ENCODE peak calls at places on chromosomes 16 and 17, in seven cellular contexts. D is left ventricle myocardium inferior, I is cardiac muscle cell, Z is sigmoid colon, M is neural progenitor cell, T is RWPE2, F is AG04450. O is an unnamed sample.

GRCh38 chr17:12114686-12115418 is 94.2 kb downstream of the MAP2K4 start:
- DNase-seq in D (no peak), I (no peak), Z (no peak), M (no peak), T (no peak), F (no peak), O (no peak)

GRCh38 chr16:89712476-89712805 is 8.3 kb downstream of the VPS9D1 start:
- DNase-seq in D (no peak), I (no peak), Z (no peak), M (peak; percentile 34), T (no peak), F (no peak), O (no peak)

GRCh38 chr16:30761427-30761927 is 385 bp downstream of the CFAP119 start:
- DNase-seq in D (peak; percentile 18), I (peak; percentile 70), Z (no peak), M (peak; percentile 70), T (peak; percentile 63), F (no peak), O (no peak)

GRCh38 chr16:252366-253337 is 18.0 kb downstream of the FAM234A start:
- DNase-seq in D (no peak), I (no peak), Z (no peak), M (no peak), T (no peak), F (no peak), O (peak; percentile 38)

GRCh38 chr17:45429338-45430005 is 3.2 kb downstream of the ARHGAP27 start:
- DNase-seq in D (no peak), I (peak; percentile 60), Z (no peak), M (peak; percentile 69), T (peak; percentile 59), F (no peak), O (no peak)

GRCh38 chr17:74610108-74610507 is 13.4 kb downstream of the CD300E start:
- DNase-seq in D (no peak), I (peak; percentile 73), Z (no peak), M (peak; percentile 48), T (no peak), F (no peak), O (no peak)

GRCh38 chr16:69772560-69773254 is 10.6 kb downstream of the WWP2 start:
- DNase-seq in D (no peak), I (no peak), Z (no peak), M (peak; percentile 13), T (no peak), F (no peak), O (no peak)

GRCh38 chr16:84738255-84739038 is 38.6 kb downstream of the USP10 start:
- DNase-seq in D (peak; percentile 71), I (peak; percentile 84), Z (peak; percentile 83), M (peak; percentile 87), T (peak; percentile 76), F (peak; percentile 26), O (peak; percentile 75)

GRCh38 chr17:76087531-76087930 is 8.5 kb downstream of the ZACN start:
- DNase-seq in D (no peak), I (no peak), Z (no peak), M (no peak), T (no peak), F (no peak), O (no peak)

GRCh38 chr17:61149862-61150362 is 249.7 kb upstream of the TBX2 start:
- DNase-seq in D (no peak), I (no peak), Z (no peak), M (no peak), T (no peak), F (no peak), O (no peak)

GRCh38 chr17:62644487-62645173 is 17.2 kb downstream of the MRC2 start:
- DNase-seq in D (no peak), I (peak; percentile 63), Z (peak; percentile 56), M (peak; percentile 75), T (no peak), F (no peak), O (no peak)

GRCh38 chr17:78873519-78874340 is 29.3 kb downstream of the CEP295NL start:
- DNase-seq in D (peak; percentile 57), I (no peak), Z (no peak), M (peak; percentile 33), T (no peak), F (peak; percentile 41), O (no peak)

GRCh38 chr17:75654176-75654575 is 12.8 kb downstream of the RECQL5 start:
- DNase-seq in D (no peak), I (no peak), Z (peak; percentile 28), M (no peak), T (no peak), F (no peak), O (no peak)

GRCh38 chr16:66426112-66427035 is 721 bp upstream of the BEAN1 start:
- DNase-seq in D (no peak), I (no peak), Z (peak; percentile 58), M (peak; percentile 36), T (peak; percentile 41), F (no peak), O (no peak)

GRCh38 chr17:39972271-39972670 is 8.3 kb upstream of the PSMD3 start:
- DNase-seq in D (no peak), I (no peak), Z (no peak), M (no peak), T (no peak), F (no peak), O (no peak)

GRCh38 chr17:18280766-18281165 is 20.3 kb downstream of the MIEF2 start:
- DNase-seq in D (no peak), I (no peak), Z (no peak), M (no peak), T (no peak), F (no peak), O (no peak)

GRCh38 chr16:69187891-69188451 is 1.0 kb downstream of the SNTB2 start:
- DNase-seq in D (peak; percentile 44), I (peak; percentile 66), Z (peak; percentile 83), M (no peak), T (no peak), F (no peak), O (peak; percentile 56)

DNA sequence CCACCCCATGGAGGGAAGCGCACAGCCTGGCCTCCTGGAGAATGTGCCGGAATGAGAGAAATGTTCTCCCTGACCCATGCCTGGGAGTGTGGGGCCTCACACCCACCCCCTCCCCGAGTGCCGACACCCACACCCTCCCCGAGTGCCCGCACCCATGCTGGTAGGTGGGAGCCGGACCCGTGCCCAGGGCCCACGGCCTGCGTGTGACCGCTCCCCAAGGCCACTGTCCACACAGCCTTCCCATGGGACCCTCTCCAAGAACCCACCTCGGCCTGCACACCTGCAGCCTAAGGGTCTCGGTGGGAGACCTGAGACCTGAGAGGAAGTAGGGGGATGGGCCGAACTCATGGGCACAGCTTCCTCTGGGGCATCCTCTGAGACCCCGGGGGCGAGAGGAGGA is 3.3 kb upstream of the PVALEF start:
- DNase-seq in D (no peak), I (no peak), Z (no peak), M (no peak), T (no peak), F (no peak), O (no peak)
- H3K27ac ChIP-seq in D (no peak overlapping the region), I (no peak overlapping the region), Z (no peak overlapping the region), M (no peak overlapping the region), T (no peak overlapping the region), F (no peak overlapping the region), O (no peak overlapping the region)

GRCh38 chr17:22703204-22703603 is 1010.9 kb downstream of the KCNJ18 start:
- DNase-seq in D (no peak), I (no peak), Z (peak; percentile 58), M (no peak), T (no peak), F (no peak), O (no peak)
- H3K9me3 ChIP-seq in D (peaks cover 10% of the 10 kb centered on the region), I (no peaks in the 10 kb centered on the region), Z (no peaks in the 10 kb centered on the region), M (peaks cover 33% of the 10 kb centered on the region), T (peaks cover 2% of the 10 kb centered on the region), F (peaks cover 30% of the 10 kb centered on the region), O (no peaks in the 10 kb centered on the region)

GRCh38 chr17:68776451-68776850 is 175.3 kb upstream of the FAM20A start:
- DNase-seq in D (no peak), I (no peak), Z (no peak), M (no peak), T (no peak), F (no peak), O (no peak)

GRCh38 chr17:68778726-68779125 is 176.5 kb downstream of the ABCA8 start:
- DNase-seq in D (no peak), I (no peak), Z (no peak), M (no peak), T (no peak), F (no peak), O (no peak)

GRCh38 chr17:68775969-68776368 is 174.8 kb upstream of the FAM20A start:
- DNase-seq in D (no peak), I (no peak), Z (no peak), M (no peak), T (no peak), F (no peak), O (no peak)

GRCh38 chr17:68777243-68777855 is 176.2 kb upstream of the FAM20A start:
- DNase-seq in D (peak; percentile 35), I (peak; percentile 71), Z (peak; percentile 77), M (peak; percentile 65), T (no peak), F (peak; percentile 36), O (peak; percentile 23)

DNA sequence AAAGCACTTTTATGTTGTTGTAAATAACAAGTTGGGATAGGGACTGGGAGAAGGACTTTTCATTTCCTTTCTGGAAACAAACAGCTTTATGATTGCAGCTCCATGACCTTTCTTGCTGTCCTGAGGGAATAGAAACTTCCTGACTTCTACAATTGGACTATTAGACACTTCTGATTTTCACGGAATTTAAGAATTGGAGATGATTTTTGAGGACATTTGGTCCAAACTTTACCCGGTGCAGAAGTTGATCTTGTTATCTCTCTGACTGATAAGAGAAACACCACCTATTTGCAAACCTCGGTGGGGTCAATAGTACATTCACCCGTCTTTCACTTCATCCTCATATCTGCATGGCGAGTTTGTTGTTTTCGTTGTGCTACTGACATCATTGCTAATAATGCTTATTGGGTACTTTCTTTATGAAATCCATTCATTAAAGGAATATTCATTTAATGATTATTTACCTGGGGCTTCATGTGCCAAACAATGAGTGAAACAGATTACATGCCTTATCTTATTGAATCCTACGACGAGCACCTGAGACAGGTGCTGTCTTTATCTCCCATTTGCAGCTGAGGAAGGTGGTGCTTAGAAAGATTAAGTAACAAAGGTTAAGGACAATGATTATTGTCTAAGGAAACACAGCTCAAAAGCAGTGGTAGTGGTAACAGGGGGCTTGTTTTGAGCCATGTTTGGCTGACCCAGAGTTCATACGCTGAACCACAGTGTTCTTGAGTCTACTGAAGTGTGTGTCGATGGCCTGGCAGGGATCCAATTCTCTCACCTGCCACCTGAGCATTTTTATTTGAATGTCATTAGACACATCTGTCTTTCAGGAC is 176.9 kb upstream of the FAM20A start:
- DNase-seq in D (no peak), I (no peak), Z (no peak), M (no peak), T (no peak), F (no peak), O (no peak)
- H3K27ac ChIP-seq in D (peak overlapping the region; percentile 81), I (no peak overlapping the region), Z (peak overlapping the region; percentile 51), M (no peak overlapping the region), T (no peak overlapping the region), F (no peak overlapping the region), O (no peak overlapping the region)

GRCh38 chr16:35911899-35912298 is 2452.5 kb downstream of the TP53TG3F start:
- DNase-seq in D (no peak), I (no peak), Z (no peak), M (no peak), T (no peak), F (no peak), O (no peak)
- H3K9me3 ChIP-seq in D (peaks cover 18% of the 10 kb centered on the region), I (no peaks in the 10 kb centered on the region), Z (peaks cover 2% of the 10 kb centered on the region), M (peaks cover 32% of the 10 kb centered on the region), T (peaks cover 2% of the 10 kb centered on the region), F (peaks cover 46% of the 10 kb centered on the region), O (no peaks in the 10 kb centered on the region)

GRCh38 chr17:6592193-6592592 is 35.8 kb upstream of the PITPNM3 start:
- DNase-seq in D (no peak), I (no peak), Z (no peak), M (no peak), T (no peak), F (no peak), O (no peak)
- H3K27ac ChIP-seq in D (no peak overlapping the region), I (no peak overlapping the region), Z (peak overlapping the region; percentile 39), M (no peak overlapping the region), T (peak overlapping the region; percentile 92), F (peak overlapping the region; percentile 69), O (no peak overlapping the region)